ENCODE peak calls at places on chromosomes 13 and 19, in four cellular contexts. Q is A549, C is GM12878, U is HepG2. B is an unnamed sample.

GRCh38 chr19:48203227-48203793 is 32.8 kb downstream of the ZSWIM9 start:
- DNase-seq in Q (peak; percentile 62), C (no peak), U (no peak), B (no peak)

GRCh38 chr19:33477781-33478180 is 43.8 kb downstream of the PEPD start:
- DNase-seq in Q (no peak), C (no peak), U (no peak), B (no peak)

GRCh38 chr13:39051157-39051556 is 12.9 kb downstream of the NHLRC3 start:
- DNase-seq in Q (peak; percentile 42), C (no peak), U (peak; percentile 13), B (peak; percentile 21)

GRCh38 chr19:13425151-13425550 is 81.1 kb downstream of the CACNA1A start:
- DNase-seq in Q (no peak), C (no peak), U (no peak), B (no peak)

GRCh38 chr13:57557979-57558529 is 73.5 kb upstream of the PCDH17 start:
- DNase-seq in Q (peak; percentile 1), C (no peak), U (peak; percentile 15), B (peak; percentile 2)

GRCh38 chr19:8161135-8161646 is 11.8 kb upstream of the FBN3 start:
- DNase-seq in Q (peak; percentile 58), C (peak; percentile 39), U (peak; percentile 65), B (peak; percentile 40)

GRCh38 chr19:1383311-1384084 is at the start of gene NDUFS7:
- DNase-seq in Q (peak; percentile 93), C (peak; percentile 70), U (peak; percentile 76), B (peak; percentile 90)

GRCh38 chr19:3801412-3802096 is 15.4 kb upstream of the MATK start:
- DNase-seq in Q (no peak), C (no peak), U (no peak), B (peak; percentile 85)

GRCh38 chr19:5147971-5148793 is 179.3 kb downstream of the KDM4B start:
- DNase-seq in Q (no peak), C (no peak), U (no peak), B (no peak)

GRCh38 chr19:45408830-45409593 is 2.6 kb downstream of the POLR1G start:
- DNase-seq in Q (no peak), C (no peak), U (no peak), B (no peak)

GRCh38 chr19:38277969-38278680 is 13.8 kb downstream of the SPINT2 start:
- DNase-seq in Q (no peak), C (no peak), U (no peak), B (peak; percentile 52)

GRCh38 chr13:21676611-21677021 is 5.7 kb downstream of the FGF9 start:
- DNase-seq in Q (no peak), C (no peak), U (no peak), B (peak; percentile 11)

GRCh38 chr13:82627183-82627582 is 1255.1 kb downstream of the SLITRK1 start:
- DNase-seq in Q (peak; percentile 10), C (no peak), U (no peak), B (no peak)

GRCh38 chr19:50870417-50871089 is 2.7 kb upstream of the KLK2 start:
- DNase-seq in Q (peak; percentile 90), C (no peak), U (peak; percentile 12), B (peak; percentile 80)

GRCh38 chr19:23273022-23273593 is 22.9 kb upstream of the ZNF724 start:
- DNase-seq in Q (no peak), C (no peak), U (no peak), B (peak; percentile 26)

GRCh38 chr13:27449936-27450828 is at the start of gene MTIF3:
- DNase-seq in Q (peak; percentile 94), C (peak; percentile 87), U (peak; percentile 94), B (peak; percentile 93)

GRCh38 chr13:107743983-107744382 is 471.4 kb downstream of the LIG4 start:
- DNase-seq in Q (no peak), C (no peak), U (no peak), B (no peak)

GRCh38 chr19:3039125-3039524 is 10.0 kb upstream of the TLE2 start:
- DNase-seq in Q (no peak), C (no peak), U (no peak), B (no peak)

GRCh38 chr13:100394005-100394695 is 194.4 kb downstream of the GGACT start:
- DNase-seq in Q (peak; percentile 9), C (peak; percentile 51), U (no peak), B (peak; percentile 17)
- TF ChIP-seq CTCF in Q (no peak), C (no peak), U (no peak), B (no peak)

DNA sequence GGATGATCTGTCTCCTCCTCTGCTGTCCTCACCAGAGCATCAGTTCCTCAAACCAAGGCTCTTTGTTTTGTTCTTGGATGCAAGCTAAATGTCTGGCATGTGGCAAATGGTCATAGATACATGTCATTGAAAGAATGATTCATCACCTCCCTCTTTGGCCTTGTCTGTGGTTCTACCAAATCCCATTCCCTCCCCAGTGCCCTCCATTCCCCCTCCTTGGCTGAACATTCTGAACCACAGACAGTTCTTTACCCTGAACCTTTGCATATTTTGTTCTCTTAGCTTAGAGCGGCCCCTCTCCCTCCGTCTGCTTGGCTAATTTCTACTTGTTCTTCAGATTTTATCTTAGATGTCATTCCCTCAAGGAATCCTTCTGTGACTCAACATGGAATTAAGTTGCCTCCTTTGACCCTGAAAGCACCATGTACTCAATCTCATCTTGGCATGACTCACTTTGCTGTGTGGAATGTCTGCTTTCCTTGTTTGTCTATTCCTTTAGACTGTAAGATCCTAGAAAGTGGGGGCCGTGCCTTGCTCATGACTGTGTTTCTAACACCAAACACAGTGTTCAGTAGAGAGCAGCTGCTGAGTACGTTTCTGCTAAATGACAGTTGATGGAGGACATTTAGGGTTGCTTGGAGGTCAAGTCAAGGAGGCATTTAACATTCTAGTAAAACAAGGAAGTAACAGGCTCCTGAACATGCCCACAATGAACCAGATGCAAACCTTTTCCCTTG is 8.1 kb downstream of the ALOX5AP start:
- DNase-seq in Q (peak; percentile 89), C (no peak), U (peak; percentile 10), B (no peak)
- TF ChIP-seq PBX3 in Q (no peak), C (no peak), U (no peak), B (peak; percentile 87)

GRCh38 chr19:55640043-55640576 is 692 bp upstream of the ZNF580 start:
- DNase-seq in Q (peak; percentile 49), C (no peak), U (no peak), B (peak; percentile 83)
- TF ChIP-seq CTCF in Q (no peak), C (peak; percentile 8), U (peak; percentile 6), B (peak; percentile 59)

DNA sequence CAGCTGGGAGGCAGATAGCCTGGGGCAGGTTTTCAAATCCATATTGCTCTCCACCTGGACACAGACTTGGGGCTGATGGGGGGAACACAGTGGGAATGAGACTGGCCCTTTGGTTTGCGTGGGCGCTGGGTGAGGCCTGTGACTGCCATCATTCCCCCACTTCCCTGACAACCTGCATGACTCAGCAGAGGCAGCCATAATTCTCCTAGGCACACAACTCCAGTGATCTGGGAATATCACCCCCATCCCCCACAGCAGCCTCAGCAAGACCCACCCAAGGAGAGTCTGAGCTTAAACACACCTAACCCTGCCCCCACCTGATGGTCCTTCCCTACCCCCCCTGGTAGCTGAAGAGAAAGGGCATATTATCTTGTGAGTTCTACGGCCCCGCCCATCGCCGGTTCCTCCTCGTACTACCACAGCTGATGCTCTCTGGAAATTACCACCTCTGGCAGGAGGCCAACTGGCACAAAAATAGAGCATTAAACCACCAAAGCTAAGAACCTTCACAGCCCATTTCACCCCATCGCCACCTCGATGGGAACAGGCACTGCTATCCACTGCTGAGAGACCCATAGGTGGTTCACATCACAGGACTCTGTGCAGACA is 71.0 kb downstream of the RNF17 start:
- DNase-seq in Q (no peak), C (no peak), U (no peak), B (no peak)
- TF ChIP-seq PBX3 in Q (no peak), C (no peak), U (no peak), B (no peak)